ENCODE peak calls at places on chromosomes 16 and 17, in seven cellular contexts. N is activated CD4-positive, CD25-positive, alpha-beta regulatory T cell treated with anti-CD3 and anti-CD28 coated beads, Interleukin-2, amount 50 U/mL, for 16 hours; A is lower leg skin; B is AG10803; S is stimulated activated effector memory CD8-positive, alpha-beta T cell treated with anti-CD3 and anti-CD28 coated beads, Interleukin-12 subunit alpha, Interleukin-12 subunit beta, amount 100 ng/mL, for 72 hours; E is RPMI8226; U is NCI-H1092. Y is an unnamed sample.

GRCh38 chr17:77637807-77638182 is 320.7 kb upstream of the TNRC6C start:
- DNase-seq in N (no peak), A (no peak), B (no peak), S (no peak), E (no peak), U (no peak), Y (no peak)

GRCh38 chr16:87723224-87723619 is 42.6 kb downstream of the KLHDC4 start:
- DNase-seq in N (no peak), A (no peak), B (peak), S (no peak), E (no peak), U (peak), Y (peak)

GRCh38 chr17:31856750-31857149 is 2.3 kb downstream of the COPRS start:
- DNase-seq in N (no peak), A (no peak), B (peak), S (no peak), E (no peak), U (no peak), Y (no peak)

GRCh38 chr17:5832886-5833285 is 237.3 kb upstream of the WSCD1 start:
- DNase-seq in N (no peak), A (no peak), B (peak), S (no peak), E (no peak), U (no peak), Y (no peak)

GRCh38 chr16:31127182-31127581 is 8.3 kb downstream of the PRSS8 start:
- DNase-seq in N (no peak), A (no peak), B (no peak), S (no peak), E (no peak), U (no peak), Y (no peak)

GRCh38 chr16:88856122-88856827 is 472 bp downstream of the GALNS start:
- DNase-seq in N (no peak), A (peak), B (no peak), S (peak), E (no peak), U (no peak), Y (peak)

GRCh38 chr17:72890711-72891110 is 201.8 kb downstream of the SLC39A11 start:
- DNase-seq in N (no peak), A (peak), B (peak), S (no peak), E (no peak), U (no peak), Y (no peak)

GRCh38 chr17:81703747-81704654 is 834 bp downstream of the MRPL12 start:
- DNase-seq in N (no peak), A (no peak), B (no peak), S (no peak), E (no peak), U (no peak), Y (no peak)

GRCh38 chr17:82927661-82928601 is 88.1 kb upstream of the ZNF750 start:
- DNase-seq in N (no peak), A (no peak), B (no peak), S (no peak), E (no peak), U (no peak), Y (no peak)

GRCh38 chr16:23498863-23499262 is 11.4 kb downstream of the GGA2 start:
- DNase-seq in N (no peak), A (no peak), B (no peak), S (no peak), E (no peak), U (no peak), Y (no peak)

GRCh38 chr17:14442798-14443553 is 142.1 kb downstream of the HS3ST3B1 start:
- DNase-seq in N (no peak), A (no peak), B (no peak), S (no peak), E (no peak), U (no peak), Y (no peak)

GRCh38 chr17:58337126-58337599 is 8.6 kb upstream of the TSPOAP1 start:
- DNase-seq in N (no peak), A (no peak), B (no peak), S (peak), E (peak), U (no peak), Y (peak)

GRCh38 chr16:26569793-26570192 is 496.9 kb upstream of the C16orf82 start:
- DNase-seq in N (no peak), A (no peak), B (no peak), S (no peak), E (peak), U (no peak), Y (no peak)

GRCh38 chr17:64008830-64009229 is 10.7 kb downstream of the PRR29 start:
- DNase-seq in N (no peak), A (peak), B (no peak), S (no peak), E (no peak), U (no peak), Y (no peak)

Y was measured in memory B cell.